ENCODE peak calls at places on chromosomes 2 and 18, in seven cellular contexts. B, H, A, G, Q, E and Y are unnamed samples.

GRCh38 chr18:37362158-37362890 is 203.3 kb downstream of the CELF4 start:
- DNase-seq in Q (no peak), H (no peak), A (no peak), E (no peak), G (no peak), B (no peak), Y (no peak)

GRCh38 chr2:171158036-171158789 is 2.5 kb downstream of the TLK1 start:
- DNase-seq in E (no peak), Q (no peak), H (no peak), G (no peak), A (no peak), B (no peak), Y (no peak)

GRCh38 chr2:220455389-220455788 is 828.0 kb downstream of the SLC4A3 start:
- DNase-seq in A (no peak), E (no peak), G (no peak), H (peak; percentile 38), B (no peak), Q (no peak), Y (peak; percentile 58)

GRCh38 chr2:43086451-43087221 is 139.8 kb downstream of the ZFP36L2 start:
- DNase-seq in A (peak; percentile 47), H (peak; percentile 100), Q (peak; percentile 96), G (no peak), B (no peak), E (no peak), Y (peak; percentile 97)

GRCh38 chr2:7819316-7819715 is 862.5 kb upstream of the ID2 start:
- DNase-seq in B (no peak), A (no peak), G (no peak), Q (no peak), H (no peak), E (no peak), Y (peak; percentile 12)

GRCh38 chr2:238999290-238999741 is 151.4 kb downstream of the TWIST2 start:
- DNase-seq in B (peak; percentile 73), E (peak; percentile 82), G (no peak), Q (peak; percentile 44), A (no peak), H (no peak), Y (no peak)

GRCh38 chr18:11245889-11246288 is 96.5 kb upstream of the PIEZO2 start:
- DNase-seq in Q (no peak), B (no peak), E (no peak), G (no peak), H (peak; percentile 10), A (no peak), Y (no peak)

GRCh38 chr2:120108749-120109148 is 95.9 kb downstream of the EPB41L5 start:
- DNase-seq in H (peak; percentile 44), E (no peak), A (no peak), B (no peak), G (no peak), Q (peak; percentile 43), Y (no peak)

GRCh38 chr2:98827625-98828368 is 96.9 kb upstream of the MGAT4A start:
- DNase-seq in G (no peak), Q (no peak), E (no peak), A (no peak), B (no peak), H (no peak), Y (no peak)

GRCh38 chr2:130375291-130376266 is 19.7 kb downstream of the PTPN18 start:
- DNase-seq in G (no peak), B (peak; percentile 66), H (no peak), Q (no peak), A (no peak), E (no peak), Y (no peak)

GRCh38 chr2:96147593-96148201 is 2.5 kb upstream of the DUSP2 start:
- DNase-seq in A (peak; percentile 6), B (no peak), E (no peak), H (peak; percentile 3), Q (no peak), G (no peak), Y (no peak)

GRCh38 chr2:238897911-238898311 is 50.0 kb downstream of the TWIST2 start:
- DNase-seq in H (no peak), Q (no peak), A (no peak), B (no peak), G (no peak), E (no peak), Y (no peak)

GRCh38 chr2:239949537-239949936 is 75.6 kb downstream of the NDUFA10 start:
- DNase-seq in A (no peak), B (no peak), E (no peak), Q (no peak), G (no peak), H (no peak), Y (no peak)

GRCh38 chr2:104582471-104582870 is 271.4 kb upstream of the POU3F3 start:
- DNase-seq in B (no peak), G (no peak), H (no peak), E (no peak), A (no peak), Q (no peak), Y (no peak)

GRCh38 chr2:112459372-112459771 is 22.6 kb upstream of the TTL start:
- DNase-seq in Q (no peak), H (no peak), A (no peak), E (no peak), G (no peak), B (no peak), Y (no peak)

GRCh38 chr2:200042944-200043343 is 87.6 kb downstream of the MAIP1 start:
- DNase-seq in E (no peak), H (peak; percentile 17), B (no peak), A (no peak), G (no peak), Q (no peak), Y (peak; percentile 40)

GRCh38 chr2:126359494-126359893 is 296.5 kb upstream of the GYPC start:
- DNase-seq in B (no peak), H (peak; percentile 21), E (no peak), G (no peak), Q (no peak), A (no peak), Y (no peak)

GRCh38 chr18:35026407-35027061 is 14.7 kb upstream of the MAPRE2 start:
- DNase-seq in Q (no peak), A (no peak), E (no peak), B (no peak), G (no peak), H (no peak), Y (peak; percentile 13)

GRCh38 chr2:23617167-23617787 is 232.3 kb downstream of the KLHL29 start:
- DNase-seq in H (peak; percentile 90), B (no peak), Q (peak; percentile 56), E (no peak), G (no peak), A (peak; percentile 46), Y (peak; percentile 68)

GRCh38 chr2:37566517-37566961 is 104.9 kb downstream of the CDC42EP3 start:
- DNase-seq in E (no peak), H (peak; percentile 69), B (no peak), G (no peak), A (no peak), Q (peak; percentile 50), Y (peak; percentile 87)

GRCh38 chr2:22883054-22883453 is 501.9 kb upstream of the KLHL29 start:
- DNase-seq in A (no peak), Q (no peak), H (no peak), B (no peak), E (no peak), G (no peak), Y (no peak)

DNA sequence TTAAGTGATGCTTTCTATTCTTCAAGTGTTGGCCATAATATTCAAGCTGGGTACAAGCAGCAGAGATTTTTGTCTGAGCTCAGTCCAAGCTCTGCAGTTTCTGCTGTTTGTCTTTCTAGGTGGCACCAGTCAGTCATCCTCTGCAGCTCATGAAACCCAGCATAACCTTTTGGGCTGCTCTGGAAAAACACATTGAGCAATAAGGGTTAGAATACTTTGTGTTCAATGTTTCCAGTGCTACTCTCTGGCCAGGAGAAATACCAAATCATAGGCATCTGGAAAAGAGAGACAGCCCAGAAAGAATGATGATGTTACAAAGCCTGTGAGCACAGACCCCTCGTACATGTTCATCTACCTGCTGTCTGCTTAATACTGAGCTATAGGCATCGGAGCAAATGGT is 19.5 kb upstream of the WIPF1 start:
- DNase-seq in A (no peak), B (no peak), H (peak; percentile 34), G (no peak), E (no peak), Q (no peak), Y (no peak)
- TF ChIP-seq CTCF in A (no peak), B (peak; percentile 45), H (no peak), G (no peak), E (no peak), Q (no peak), Y (no peak)

GRCh38 chr2:166181813-166182154 is 54.0 kb upstream of the SCN1A start:
- DNase-seq in A (no peak), Q (no peak), E (no peak), B (no peak), H (no peak), G (no peak), Y (no peak)
- TF ChIP-seq CTCF in A (no peak), Q (no peak), E (no peak), B (peak; percentile 19), H (no peak), G (no peak), Y (peak; percentile 47)

GRCh38 chr2:177264209-177264538 is 353 bp downstream of the NFE2L2 start:
- DNase-seq in G (no peak), B (no peak), Q (no peak), E (no peak), A (peak; percentile 43), H (no peak), Y (no peak)

GRCh38 chr2:177263451-177264208 is 897 bp downstream of the NFE2L2 start:
- DNase-seq in G (peak; percentile 100), B (peak; percentile 99), A (peak; percentile 99), H (peak; percentile 99), Q (peak; percentile 97), E (peak; percentile 98), Y (peak; percentile 97)

GRCh38 chr2:177264539-177265385 is at the start of gene NFE2L2:
- DNase-seq in Q (peak; percentile 89), B (peak; percentile 95), G (peak; percentile 94), H (peak; percentile 89), A (peak; percentile 95), E (no peak), Y (peak; percentile 66)

GRCh38 chr2:177265834-177266817 is 1.6 kb upstream of the NFE2L2 start:
- DNase-seq in E (no peak), A (no peak), Q (peak; percentile 43), G (peak; percentile 25), B (no peak), H (peak; percentile 87), Y (peak; percentile 30)

GRCh38 chr2:177265386-177265690 is 811 bp upstream of the NFE2L2 start:
- DNase-seq in H (peak; percentile 63), E (no peak), A (peak; percentile 65), B (no peak), Q (peak; percentile 74), G (peak; percentile 74), Y (no peak)
- TF ChIP-seq CTCF in H (peak; percentile 34), E (peak; percentile 45), A (peak; percentile 0), B (peak; percentile 44), Q (peak; percentile 11), G (no peak), Y (peak; percentile 65)

DNA sequence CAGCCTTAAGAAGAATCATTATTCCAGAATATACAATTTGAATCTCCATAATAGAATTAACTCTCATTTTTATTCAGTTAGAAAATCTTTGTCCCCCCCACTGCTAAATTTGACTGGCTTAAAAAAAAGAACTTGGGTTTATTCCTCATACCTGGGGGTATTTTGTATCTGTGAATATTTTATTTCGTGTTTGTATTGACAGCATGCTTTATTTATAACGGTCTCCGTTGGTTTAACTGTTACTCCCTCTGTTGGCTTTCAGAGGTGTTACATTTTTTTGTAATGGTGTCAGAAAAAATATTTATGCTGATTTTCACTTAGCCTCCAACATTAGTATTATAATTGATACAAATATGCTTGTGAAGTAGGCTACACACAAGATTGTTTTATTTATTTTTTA is 109.1 kb downstream of the HAUS1 start:
- DNase-seq in G (no peak), B (no peak), A (no peak), E (no peak), H (peak; percentile 11), Q (peak; percentile 32), Y (no peak)
- TF ChIP-seq CTCF in G (peak; percentile 35), B (peak; percentile 50), A (peak; percentile 43), E (no peak), H (peak; percentile 36), Q (no peak), Y (peak; percentile 66)